ENCODE peak calls at places on chromosomes 7 and 10, in six cellular contexts. One of them, this sample, is unnamed.

GRCh38 chr7:13742719-13743640 is 246.5 kb downstream of the ETV1 start:
- DNase-seq in body of pancreas: peak; percentile 56
- DNase-seq in pancreas: peak; percentile 38
- DNase-seq in colonic mucosa: peak; percentile 27
- DNase-seq in aorta: no peak
- DNase-seq in K562: peak; percentile 33
- DNase-seq in this sample: peak; percentile 65

GRCh38 chr7:76262683-76263402 is 39.6 kb upstream of the HSPB1 start:
- DNase-seq in body of pancreas: peak; percentile 71
- DNase-seq in pancreas: peak; percentile 66
- DNase-seq in colonic mucosa: peak; percentile 55
- DNase-seq in aorta: no peak
- DNase-seq in K562: peak; percentile 86
- DNase-seq in this sample: peak; percentile 75

GRCh38 chr7:140639366-140640053 is 1.1 kb downstream of the DENND2A start:
- DNase-seq in body of pancreas: no peak
- DNase-seq in pancreas: no peak
- DNase-seq in colonic mucosa: no peak
- DNase-seq in aorta: peak; percentile 69
- DNase-seq in K562: no peak
- DNase-seq in this sample: no peak

GRCh38 chr10:89369142-89370105 is 8.4 kb upstream of the IFIT1B start:
- DNase-seq in body of pancreas: no peak
- DNase-seq in pancreas: no peak
- DNase-seq in colonic mucosa: no peak
- DNase-seq in aorta: no peak
- DNase-seq in K562: no peak
- DNase-seq in this sample: no peak

GRCh38 chr10:122089343-122090015 is 100.5 kb downstream of the TACC2 start:
- DNase-seq in body of pancreas: no peak
- DNase-seq in pancreas: no peak
- DNase-seq in colonic mucosa: no peak
- DNase-seq in aorta: no peak
- DNase-seq in K562: peak; percentile 4
- DNase-seq in this sample: no peak

GRCh38 chr10:23702977-23703414 is 264.1 kb downstream of the OTUD1 start:
- DNase-seq in body of pancreas: peak; percentile 70
- DNase-seq in pancreas: peak; percentile 73
- DNase-seq in colonic mucosa: peak; percentile 46
- DNase-seq in aorta: peak; percentile 73
- DNase-seq in K562: peak; percentile 53
- DNase-seq in this sample: peak; percentile 62

GRCh38 chr10:44973323-44974081 is 5.1 kb downstream of the DEPP1 start:
- DNase-seq in body of pancreas: no peak
- DNase-seq in pancreas: peak; percentile 27
- DNase-seq in colonic mucosa: no peak
- DNase-seq in aorta: peak; percentile 53
- DNase-seq in K562: no peak
- DNase-seq in this sample: no peak

GRCh38 chr7:132446666-132447217 is 129.5 kb downstream of the PLXNA4 start:
- DNase-seq in body of pancreas: no peak
- DNase-seq in pancreas: no peak
- DNase-seq in colonic mucosa: no peak
- DNase-seq in aorta: no peak
- DNase-seq in K562: no peak
- DNase-seq in this sample: no peak

GRCh38 chr7:24573554-24574338 is 494 bp downstream of the PALS2 start:
- DNase-seq in body of pancreas: peak; percentile 50
- DNase-seq in pancreas: peak; percentile 58
- DNase-seq in colonic mucosa: peak; percentile 45
- DNase-seq in aorta: peak; percentile 86
- DNase-seq in K562: peak; percentile 64
- DNase-seq in this sample: peak; percentile 63

GRCh38 chr7:26292768-26293560 is 1.3 kb downstream of the SNX10 start:
- DNase-seq in body of pancreas: peak; percentile 18
- DNase-seq in pancreas: peak; percentile 22
- DNase-seq in colonic mucosa: no peak
- DNase-seq in aorta: no peak
- DNase-seq in K562: peak; percentile 16
- DNase-seq in this sample: no peak

GRCh38 chr10:70330671-70331070 is 46.9 kb upstream of the NPFFR1 start:
- DNase-seq in body of pancreas: no peak
- DNase-seq in pancreas: no peak
- DNase-seq in colonic mucosa: no peak
- DNase-seq in aorta: no peak
- DNase-seq in K562: no peak
- DNase-seq in this sample: no peak

GRCh38 chr10:71840177-71840711 is 10.8 kb downstream of the PSAP start:
- DNase-seq in body of pancreas: peak; percentile 60
- DNase-seq in pancreas: peak; percentile 55
- DNase-seq in colonic mucosa: peak; percentile 58
- DNase-seq in aorta: peak; percentile 91
- DNase-seq in K562: peak; percentile 55
- DNase-seq in this sample: peak; percentile 94

GRCh38 chr10:44458671-44459403 is 73.9 kb upstream of the CXCL12 start:
- DNase-seq in body of pancreas: no peak
- DNase-seq in pancreas: no peak
- DNase-seq in colonic mucosa: no peak
- DNase-seq in aorta: no peak
- DNase-seq in K562: no peak
- DNase-seq in this sample: no peak

GRCh38 chr10:117224036-117224430 is 16.9 kb upstream of the SLC18A2 start:
- DNase-seq in body of pancreas: no peak
- DNase-seq in pancreas: no peak
- DNase-seq in colonic mucosa: no peak
- DNase-seq in aorta: no peak
- DNase-seq in K562: no peak
- DNase-seq in this sample: no peak

GRCh38 chr7:24129597-24129996 is 154.4 kb upstream of the NPY start:
- DNase-seq in body of pancreas: no peak
- DNase-seq in pancreas: no peak
- DNase-seq in colonic mucosa: no peak
- DNase-seq in aorta: no peak
- DNase-seq in K562: no peak
- DNase-seq in this sample: no peak

GRCh38 chr7:94449151-94449725 is 54.5 kb downstream of the COL1A2 start:
- DNase-seq in body of pancreas: no peak
- DNase-seq in pancreas: no peak
- DNase-seq in colonic mucosa: no peak
- DNase-seq in aorta: no peak
- DNase-seq in K562: peak; percentile 24
- DNase-seq in this sample: no peak

GRCh38 chr10:126481181-126481580 is 92.9 kb upstream of the ADAM12 start:
- DNase-seq in body of pancreas: no peak
- DNase-seq in pancreas: no peak
- DNase-seq in colonic mucosa: no peak
- DNase-seq in aorta: no peak
- DNase-seq in K562: no peak
- DNase-seq in this sample: no peak

GRCh38 chr10:1488970-1489548 is 248.3 kb downstream of the ADARB2 start:
- DNase-seq in body of pancreas: no peak
- DNase-seq in pancreas: no peak
- DNase-seq in colonic mucosa: no peak
- DNase-seq in aorta: no peak
- DNase-seq in K562: no peak
- DNase-seq in this sample: no peak

GRCh38 chr10:1492641-1493040 is 244.7 kb downstream of the ADARB2 start:
- DNase-seq in body of pancreas: no peak
- DNase-seq in pancreas: no peak
- DNase-seq in colonic mucosa: no peak
- DNase-seq in aorta: no peak
- DNase-seq in K562: no peak
- DNase-seq in this sample: no peak

GRCh38 chr10:1487288-1487687 is 250.0 kb downstream of the ADARB2 start:
- DNase-seq in body of pancreas: no peak
- DNase-seq in pancreas: no peak
- DNase-seq in colonic mucosa: no peak
- DNase-seq in aorta: no peak
- DNase-seq in K562: no peak
- DNase-seq in this sample: no peak

GRCh38 chr10:1486841-1487240 is 250.5 kb downstream of the ADARB2 start:
- DNase-seq in body of pancreas: no peak
- DNase-seq in pancreas: no peak
- DNase-seq in colonic mucosa: no peak
- DNase-seq in aorta: no peak
- DNase-seq in K562: no peak
- DNase-seq in this sample: no peak

DNA sequence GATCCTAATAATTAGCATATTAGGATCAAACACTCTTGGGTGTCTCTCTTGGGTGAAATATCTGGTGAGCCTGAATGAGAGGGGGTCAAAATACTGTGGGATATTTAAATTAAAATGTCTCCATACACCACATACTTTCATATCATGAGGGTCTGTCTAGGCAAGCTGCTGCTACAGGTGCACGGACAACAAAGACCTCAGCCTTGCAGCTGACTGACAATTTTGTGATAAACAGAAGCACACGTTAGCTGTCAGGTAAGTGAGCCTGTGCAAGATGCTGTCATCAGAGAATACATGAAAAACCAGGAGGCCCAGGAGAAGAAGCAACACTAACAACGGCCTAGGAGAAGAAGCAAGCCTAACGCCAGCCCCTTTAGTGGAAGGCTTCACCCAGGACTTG is 247.5 kb downstream of the ADARB2 start:
- DNase-seq in body of pancreas: no peak
- DNase-seq in pancreas: no peak
- DNase-seq in colonic mucosa: no peak
- DNase-seq in aorta: no peak
- DNase-seq in K562: no peak
- DNase-seq in this sample: no peak
- H3K27ac ChIP-seq in body of pancreas: no peak overlapping the region
- H3K27ac ChIP-seq in pancreas: no peak overlapping the region
- H3K27ac ChIP-seq in colonic mucosa: no peak overlapping the region
- H3K27ac ChIP-seq in aorta: no peak overlapping the region
- H3K27ac ChIP-seq in K562: no peak overlapping the region
- H3K27ac ChIP-seq in this sample: no peak overlapping the region

GRCh38 chr10:28201666-28202400 is 101.0 kb downstream of the MPP7 start:
- DNase-seq in body of pancreas: no peak
- DNase-seq in pancreas: no peak
- DNase-seq in colonic mucosa: no peak
- DNase-seq in aorta: no peak
- DNase-seq in K562: no peak
- DNase-seq in this sample: no peak
- H3K4me3 ChIP-seq in body of pancreas: no peak overlapping the region
- H3K4me3 ChIP-seq in pancreas: no peak overlapping the region
- H3K4me3 ChIP-seq in colonic mucosa: no peak overlapping the region
- H3K4me3 ChIP-seq in aorta: no peak overlapping the region
- H3K4me3 ChIP-seq in K562: no peak overlapping the region
- H3K4me3 ChIP-seq in this sample: no peak overlapping the region

DNA sequence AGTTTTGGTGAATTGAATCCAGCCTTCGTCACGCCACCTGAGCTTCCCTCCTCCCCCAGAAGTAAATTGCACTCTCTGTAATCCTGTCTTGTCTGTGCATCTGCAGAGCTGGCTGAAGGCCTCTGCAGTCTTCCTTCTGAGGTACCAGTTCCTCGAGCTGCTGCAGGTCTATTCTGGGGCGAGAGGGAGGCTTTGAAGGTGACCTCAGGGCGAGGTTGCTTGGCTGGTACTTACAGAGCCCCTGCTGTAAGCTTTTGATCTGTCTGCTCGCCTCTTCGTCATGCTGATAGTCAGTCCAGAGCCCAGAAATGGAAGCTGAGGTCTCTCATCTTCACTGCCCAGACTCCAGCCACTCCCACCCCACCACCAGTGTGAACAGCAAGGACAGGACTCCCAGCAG is 513.5 kb upstream of the FOXK1 start:
- DNase-seq in body of pancreas: no peak
- DNase-seq in pancreas: no peak
- DNase-seq in colonic mucosa: no peak
- DNase-seq in aorta: no peak
- DNase-seq in K562: no peak
- DNase-seq in this sample: no peak
- H3K4me1 ChIP-seq in body of pancreas: peaks cover 1% of the 10 kb centered on the region
- H3K4me1 ChIP-seq in pancreas: no peaks in the 10 kb centered on the region
- H3K4me1 ChIP-seq in colonic mucosa: no peaks in the 10 kb centered on the region
- H3K4me1 ChIP-seq in aorta: no peaks in the 10 kb centered on the region
- H3K4me1 ChIP-seq in K562: no peaks in the 10 kb centered on the region
- H3K4me1 ChIP-seq in this sample: no peaks in the 10 kb centered on the region

DNA sequence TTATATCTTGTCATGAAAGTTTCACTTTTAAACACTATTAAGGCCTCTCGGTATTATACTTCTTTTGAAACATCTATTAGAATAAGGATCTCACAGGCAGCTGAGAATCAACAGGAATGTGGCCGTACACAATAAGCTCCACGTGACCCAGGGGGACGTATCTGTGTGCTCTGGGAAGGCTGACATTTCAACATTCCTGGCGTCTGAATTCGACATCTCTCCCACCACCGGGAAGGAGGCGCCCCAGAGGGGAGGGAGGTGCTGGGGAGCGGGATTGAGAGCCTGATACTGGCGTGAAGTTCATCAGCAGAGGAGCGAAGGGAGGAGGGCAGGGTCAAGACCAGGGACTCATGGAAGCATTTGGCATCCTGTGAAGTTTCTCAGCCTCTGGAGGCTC is 401.3 kb downstream of the DNAJB6 start:
- DNase-seq in body of pancreas: no peak
- DNase-seq in pancreas: no peak
- DNase-seq in colonic mucosa: no peak
- DNase-seq in aorta: no peak
- DNase-seq in K562: no peak
- DNase-seq in this sample: peak; percentile 47
- H3K27ac ChIP-seq in body of pancreas: no peak overlapping the region
- H3K27ac ChIP-seq in pancreas: no peak overlapping the region
- H3K27ac ChIP-seq in colonic mucosa: no peak overlapping the region
- H3K27ac ChIP-seq in aorta: no peak overlapping the region
- H3K27ac ChIP-seq in K562: no peak overlapping the region
- H3K27ac ChIP-seq in this sample: no peak overlapping the region

GRCh38 chr10:33638891-33639290 is 304.4 kb upstream of the NRP1 start:
- DNase-seq in body of pancreas: no peak
- DNase-seq in pancreas: no peak
- DNase-seq in colonic mucosa: no peak
- DNase-seq in aorta: no peak
- DNase-seq in K562: no peak
- DNase-seq in this sample: no peak
- H3K4me3 ChIP-seq in body of pancreas: no peak overlapping the region
- H3K4me3 ChIP-seq in pancreas: no peak overlapping the region
- H3K4me3 ChIP-seq in colonic mucosa: no peak overlapping the region
- H3K4me3 ChIP-seq in aorta: no peak overlapping the region
- H3K4me3 ChIP-seq in K562: no peak overlapping the region
- H3K4me3 ChIP-seq in this sample: no peak overlapping the region

DNA sequence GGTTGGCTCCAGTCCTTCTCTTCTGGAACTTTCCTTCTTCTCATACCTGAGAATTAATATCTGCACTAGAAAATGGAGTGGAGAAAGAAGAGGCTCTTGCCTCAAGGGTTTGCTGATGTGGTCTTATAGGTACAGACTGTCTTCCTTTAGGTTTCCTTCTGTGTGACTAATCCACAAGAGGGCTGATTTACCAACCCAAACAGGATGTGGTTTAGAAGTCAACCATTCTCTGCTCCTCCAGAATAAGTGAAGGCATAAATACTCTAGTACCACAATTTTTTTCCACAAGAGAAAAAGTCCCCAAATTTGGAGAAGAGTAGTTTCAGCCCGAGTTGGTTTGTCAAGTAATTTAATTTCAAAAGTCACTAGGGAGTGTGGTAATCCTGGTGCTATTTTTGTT is 85.8 kb downstream of the NRP1 start:
- DNase-seq in body of pancreas: no peak
- DNase-seq in pancreas: no peak
- DNase-seq in colonic mucosa: no peak
- DNase-seq in aorta: no peak
- DNase-seq in K562: no peak
- DNase-seq in this sample: no peak
- H3K4me1 ChIP-seq in body of pancreas: no peaks in the 10 kb centered on the region
- H3K4me1 ChIP-seq in pancreas: no peaks in the 10 kb centered on the region
- H3K4me1 ChIP-seq in colonic mucosa: no peaks in the 10 kb centered on the region
- H3K4me1 ChIP-seq in aorta: no peaks in the 10 kb centered on the region
- H3K4me1 ChIP-seq in K562: no peaks in the 10 kb centered on the region
- H3K4me1 ChIP-seq in this sample: peaks cover 11% of the 10 kb centered on the region

GRCh38 chr7:149495785-149496641 is 1.6 kb downstream of the ZNF746 start:
- DNase-seq in body of pancreas: peak; percentile 58
- DNase-seq in pancreas: no peak
- DNase-seq in colonic mucosa: peak; percentile 63
- DNase-seq in aorta: peak; percentile 89
- DNase-seq in K562: peak; percentile 89
- DNase-seq in this sample: peak; percentile 85
- H3K27ac ChIP-seq in body of pancreas: peak overlapping the region; percentile 77
- H3K27ac ChIP-seq in pancreas: no peak overlapping the region
- H3K27ac ChIP-seq in colonic mucosa: peak overlapping the region; percentile 57
- H3K27ac ChIP-seq in aorta: no peak overlapping the region
- H3K27ac ChIP-seq in K562: peak overlapping the region; percentile 70
- H3K27ac ChIP-seq in this sample: peak overlapping the region; percentile 15